ENCODE peak calls at places on chromosomes 6 and 20, in four cellular contexts. One of them, this sample, is unnamed.

GRCh38 chr20:63495771-63496403 is 3.0 kb downstream of the EEF1A2 start:
- DNase-seq in RWPE1: peak
- DNase-seq in foreskin fibroblast: no peak
- DNase-seq in heart right ventricle: peak
- DNase-seq in this sample: no peak

GRCh38 chr6:6993503-6994237 is 114.1 kb upstream of the RREB1 start:
- DNase-seq in RWPE1: no peak
- DNase-seq in foreskin fibroblast: no peak
- DNase-seq in heart right ventricle: no peak
- DNase-seq in this sample: no peak

GRCh38 chr6:89559487-89559886 is 79.1 kb downstream of the LYRM2 start:
- DNase-seq in RWPE1: no peak
- DNase-seq in foreskin fibroblast: no peak
- DNase-seq in heart right ventricle: no peak
- DNase-seq in this sample: no peak

GRCh38 chr6:17336425-17336824 is 55.3 kb downstream of the RBM24 start:
- DNase-seq in RWPE1: no peak
- DNase-seq in foreskin fibroblast: no peak
- DNase-seq in heart right ventricle: no peak
- DNase-seq in this sample: no peak

GRCh38 chr6:49553353-49553752 is 2.9 kb downstream of the C6orf141 start:
- DNase-seq in RWPE1: peak
- DNase-seq in foreskin fibroblast: peak
- DNase-seq in heart right ventricle: no peak
- DNase-seq in this sample: no peak

GRCh38 chr6:38554700-38555413 is 84.9 kb downstream of the BTBD9 start:
- DNase-seq in RWPE1: peak
- DNase-seq in foreskin fibroblast: peak
- DNase-seq in heart right ventricle: no peak
- DNase-seq in this sample: no peak

GRCh38 chr6:156262014-156262413 is 515.2 kb upstream of the ARID1B start:
- DNase-seq in RWPE1: no peak
- DNase-seq in foreskin fibroblast: no peak
- DNase-seq in heart right ventricle: no peak
- DNase-seq in this sample: no peak

GRCh38 chr20:61295726-61296628 is 43.9 kb downstream of the CDH4 start:
- DNase-seq in RWPE1: peak
- DNase-seq in foreskin fibroblast: no peak
- DNase-seq in heart right ventricle: no peak
- DNase-seq in this sample: no peak

GRCh38 chr20:50399917-50400704 is 110.1 kb upstream of the PTPN1 start:
- DNase-seq in RWPE1: no peak
- DNase-seq in foreskin fibroblast: no peak
- DNase-seq in heart right ventricle: no peak
- DNase-seq in this sample: no peak

GRCh38 chr6:36024154-36024760 is at the start of gene SLC26A8:
- DNase-seq in RWPE1: no peak
- DNase-seq in foreskin fibroblast: no peak
- DNase-seq in heart right ventricle: no peak
- DNase-seq in this sample: no peak

GRCh38 chr20:1037039-1037438 is 34.9 kb upstream of the RSPO4 start:
- DNase-seq in RWPE1: no peak
- DNase-seq in foreskin fibroblast: no peak
- DNase-seq in heart right ventricle: no peak
- DNase-seq in this sample: no peak

GRCh38 chr6:35508542-35508941 is 4.2 kb downstream of the TULP1 start:
- DNase-seq in RWPE1: no peak
- DNase-seq in foreskin fibroblast: no peak
- DNase-seq in heart right ventricle: no peak
- DNase-seq in this sample: no peak

GRCh38 chr6:127457444-127458064 is 1.6 kb downstream of the KIAA0408 start:
- DNase-seq in RWPE1: no peak
- DNase-seq in foreskin fibroblast: peak
- DNase-seq in heart right ventricle: no peak
- DNase-seq in this sample: no peak

GRCh38 chr6:41546866-41547798 is 951 bp downstream of the FOXP4 start:
- DNase-seq in RWPE1: peak
- DNase-seq in foreskin fibroblast: peak
- DNase-seq in heart right ventricle: no peak
- DNase-seq in this sample: no peak

GRCh38 chr6:141107562-141108160 is 1025.1 kb upstream of the GJE1 start:
- DNase-seq in RWPE1: peak
- DNase-seq in foreskin fibroblast: peak
- DNase-seq in heart right ventricle: no peak
- DNase-seq in this sample: no peak

GRCh38 chr6:162576009-162576408 is 151.6 kb downstream of the PRKN start:
- DNase-seq in RWPE1: no peak
- DNase-seq in foreskin fibroblast: no peak
- DNase-seq in heart right ventricle: no peak
- DNase-seq in this sample: no peak

GRCh38 chr6:162582381-162582780 is 145.2 kb downstream of the PRKN start:
- DNase-seq in RWPE1: no peak
- DNase-seq in foreskin fibroblast: no peak
- DNase-seq in heart right ventricle: no peak
- DNase-seq in this sample: no peak

GRCh38 chr6:162580619-162581018 is 146.9 kb downstream of the PRKN start:
- DNase-seq in RWPE1: no peak
- DNase-seq in foreskin fibroblast: no peak
- DNase-seq in heart right ventricle: no peak
- DNase-seq in this sample: no peak
- TF ChIP-seq CTCF in RWPE1: no peak
- TF ChIP-seq CTCF in foreskin fibroblast: no peak
- TF ChIP-seq CTCF in heart right ventricle: no peak
- TF ChIP-seq CTCF in this sample: no peak

DNA sequence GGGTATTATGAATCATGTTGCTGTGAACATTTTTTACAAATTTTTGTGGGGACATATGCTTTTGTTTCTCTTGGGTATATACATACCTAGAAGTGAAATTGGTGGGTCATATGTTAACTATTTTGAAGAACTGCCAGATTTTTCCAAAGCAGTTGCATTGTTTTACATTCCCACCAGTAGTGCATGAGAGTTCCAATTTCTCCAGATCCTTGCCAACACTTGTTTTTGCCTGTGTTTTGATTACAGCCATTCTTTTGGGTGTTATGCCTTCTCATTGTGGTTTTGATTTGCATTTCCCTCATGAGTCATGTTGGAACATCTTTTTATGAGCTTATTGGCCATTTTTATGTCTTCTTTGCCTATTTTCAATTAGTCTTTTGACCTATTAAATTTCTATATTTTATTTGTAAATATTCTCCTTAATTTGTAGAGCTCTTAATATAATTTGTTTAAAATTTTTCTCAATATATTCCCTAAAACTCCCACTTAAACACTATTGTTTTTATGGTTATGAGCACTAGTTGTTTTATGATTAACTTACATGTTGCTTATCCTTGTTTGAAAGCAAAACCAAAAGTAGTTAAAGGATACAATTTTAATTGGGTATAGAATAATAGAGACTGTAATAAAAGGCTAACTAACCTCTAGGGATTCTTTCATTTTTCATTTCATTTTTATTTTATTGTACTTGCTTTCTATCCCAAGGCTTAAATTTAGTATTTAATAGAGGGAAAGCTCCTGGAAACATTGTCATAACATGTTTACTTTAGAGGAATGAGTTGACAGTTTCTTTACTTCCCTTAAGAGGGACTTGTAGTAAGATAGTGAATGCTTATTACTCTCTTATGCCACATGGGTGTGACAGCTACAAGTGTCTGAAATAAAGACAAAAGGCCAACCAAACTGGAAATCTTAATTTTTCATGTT is 5.5 kb downstream of the UBR2 start:
- DNase-seq in RWPE1: peak
- DNase-seq in foreskin fibroblast: peak
- DNase-seq in heart right ventricle: no peak
- DNase-seq in this sample: no peak
- TF ChIP-seq CTCF in RWPE1: no peak
- TF ChIP-seq CTCF in foreskin fibroblast: peak
- TF ChIP-seq CTCF in heart right ventricle: no peak
- TF ChIP-seq CTCF in this sample: no peak

GRCh38 chr6:111779031-111779430 is 94.2 kb downstream of the FYN start:
- DNase-seq in RWPE1: no peak
- DNase-seq in foreskin fibroblast: no peak
- DNase-seq in heart right ventricle: no peak
- DNase-seq in this sample: no peak

GRCh38 chr6:111775145-111775936 is 97.9 kb downstream of the FYN start:
- DNase-seq in RWPE1: no peak
- DNase-seq in foreskin fibroblast: no peak
- DNase-seq in heart right ventricle: no peak
- DNase-seq in this sample: no peak

GRCh38 chr6:111776236-111777189 is 96.7 kb downstream of the FYN start:
- DNase-seq in RWPE1: no peak
- DNase-seq in foreskin fibroblast: no peak
- DNase-seq in heart right ventricle: no peak
- DNase-seq in this sample: no peak

GRCh38 chr6:111779660-111780059 is 93.6 kb downstream of the FYN start:
- DNase-seq in RWPE1: no peak
- DNase-seq in foreskin fibroblast: no peak
- DNase-seq in heart right ventricle: no peak
- DNase-seq in this sample: no peak

DNA sequence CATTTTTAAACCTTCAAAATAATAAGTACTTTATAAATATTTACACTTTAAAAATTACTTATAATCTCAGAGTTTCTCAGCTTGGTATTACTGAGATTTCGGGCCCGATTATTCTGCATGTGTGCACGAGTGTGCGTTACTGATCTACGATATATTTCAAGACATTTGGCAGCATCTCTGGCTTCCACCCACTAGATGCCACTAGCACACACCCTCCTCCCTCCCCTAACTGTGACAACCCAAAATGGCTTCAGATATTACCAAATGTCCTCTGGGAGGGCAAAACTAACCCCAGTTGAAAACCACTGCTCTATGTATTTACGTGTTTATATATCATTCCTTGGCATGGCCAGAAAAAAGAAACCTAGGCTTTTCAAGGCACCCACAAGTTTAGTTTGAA is 95.9 kb downstream of the FYN start:
- DNase-seq in RWPE1: no peak
- DNase-seq in foreskin fibroblast: no peak
- DNase-seq in heart right ventricle: no peak
- DNase-seq in this sample: no peak
- TF ChIP-seq CTCF in RWPE1: no peak
- TF ChIP-seq CTCF in foreskin fibroblast: no peak
- TF ChIP-seq CTCF in heart right ventricle: peak
- TF ChIP-seq CTCF in this sample: no peak

GRCh38 chr6:168948990-168949531 is 304.6 kb downstream of the THBS2 start:
- DNase-seq in RWPE1: no peak
- DNase-seq in foreskin fibroblast: no peak
- DNase-seq in heart right ventricle: no peak
- DNase-seq in this sample: no peak

GRCh38 chr6:168951224-168951616 is 302.4 kb downstream of the THBS2 start:
- DNase-seq in RWPE1: no peak
- DNase-seq in foreskin fibroblast: no peak
- DNase-seq in heart right ventricle: no peak
- DNase-seq in this sample: no peak

GRCh38 chr6:168950500-168951223 is 303.0 kb downstream of the THBS2 start:
- DNase-seq in RWPE1: no peak
- DNase-seq in foreskin fibroblast: no peak
- DNase-seq in heart right ventricle: peak
- DNase-seq in this sample: no peak

GRCh38 chr6:168948002-168948401 is 305.6 kb downstream of the THBS2 start:
- DNase-seq in RWPE1: no peak
- DNase-seq in foreskin fibroblast: no peak
- DNase-seq in heart right ventricle: no peak
- DNase-seq in this sample: no peak

DNA sequence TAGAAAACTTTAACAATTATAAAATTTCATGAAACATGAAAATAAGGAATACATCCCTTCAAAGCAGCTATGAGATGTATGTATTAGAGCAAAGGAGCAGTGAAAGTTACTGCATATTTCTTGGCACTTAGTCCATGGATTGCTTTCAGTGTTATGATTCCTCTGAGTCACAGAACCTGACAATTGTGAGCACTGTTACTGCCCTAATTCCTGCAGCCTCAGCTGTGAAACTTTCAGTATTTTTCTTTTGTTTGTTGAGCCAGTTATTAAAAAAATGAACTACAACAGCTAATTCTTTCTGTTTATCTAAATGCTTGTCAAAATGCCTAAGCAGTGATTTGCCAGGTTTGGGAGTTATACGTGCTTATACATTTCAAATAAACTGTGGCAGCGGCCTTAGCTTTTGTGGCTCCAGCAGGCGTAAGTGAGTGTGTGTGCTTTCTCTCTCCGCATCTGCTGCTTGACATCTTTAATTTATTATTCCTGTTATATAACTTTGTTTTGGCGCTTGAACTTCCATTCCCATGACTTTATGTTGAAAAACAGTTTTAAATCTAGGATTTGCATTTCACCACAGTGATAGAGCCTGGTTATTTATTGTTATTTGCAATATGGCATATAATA is 303.7 kb downstream of the THBS2 start:
- DNase-seq in RWPE1: no peak
- DNase-seq in foreskin fibroblast: no peak
- DNase-seq in heart right ventricle: no peak
- DNase-seq in this sample: no peak
- TF ChIP-seq CTCF in RWPE1: no peak
- TF ChIP-seq CTCF in foreskin fibroblast: no peak
- TF ChIP-seq CTCF in heart right ventricle: no peak
- TF ChIP-seq CTCF in this sample: no peak

This sample was measured in dorsolateral prefrontal cortex.